ENCODE peak calls at places on chromosomes 3 and 15, in six cellular contexts. One of them, this sample, is unnamed.

GRCh38 chr3:36606871-36607765 is 157.2 kb downstream of the DCLK3 start:
- DNase-seq in bronchial epithelial cell: no peak
- DNase-seq in SW480: no peak
- DNase-seq in brain microvascular endothelial cell: no peak
- DNase-seq in astrocyte: peak; percentile 97
- DNase-seq in H4: no peak
- DNase-seq in this sample: no peak

GRCh38 chr15:48373855-48374421 is 42.7 kb downstream of the DUT start:
- DNase-seq in bronchial epithelial cell: peak; percentile 76
- DNase-seq in SW480: no peak
- DNase-seq in brain microvascular endothelial cell: peak; percentile 89
- DNase-seq in astrocyte: peak; percentile 97
- DNase-seq in H4: peak; percentile 71
- DNase-seq in this sample: no peak

GRCh38 chr3:101865751-101866509 is 16.6 kb downstream of the NFKBIZ start:
- DNase-seq in bronchial epithelial cell: peak; percentile 48
- DNase-seq in SW480: no peak
- DNase-seq in brain microvascular endothelial cell: no peak
- DNase-seq in astrocyte: no peak
- DNase-seq in H4: no peak
- DNase-seq in this sample: no peak

GRCh38 chr3:59737209-59737608 is 687.4 kb upstream of the CFAP20DC start:
- DNase-seq in bronchial epithelial cell: peak; percentile 7
- DNase-seq in SW480: no peak
- DNase-seq in brain microvascular endothelial cell: no peak
- DNase-seq in astrocyte: no peak
- DNase-seq in H4: no peak
- DNase-seq in this sample: no peak

GRCh38 chr15:37585966-37586656 is 348.3 kb upstream of the TMCO5A start:
- DNase-seq in bronchial epithelial cell: peak; percentile 26
- DNase-seq in SW480: no peak
- DNase-seq in brain microvascular endothelial cell: peak; percentile 7
- DNase-seq in astrocyte: peak; percentile 92
- DNase-seq in H4: peak; percentile 90
- DNase-seq in this sample: no peak

GRCh38 chr15:99454941-99455795 is 110.6 kb upstream of the MEF2A start:
- DNase-seq in bronchial epithelial cell: peak; percentile 94
- DNase-seq in SW480: peak; percentile 77
- DNase-seq in brain microvascular endothelial cell: peak; percentile 96
- DNase-seq in astrocyte: peak; percentile 97
- DNase-seq in H4: peak; percentile 80
- DNase-seq in this sample: peak; percentile 75

GRCh38 chr3:36701903-36702374 is 62.4 kb downstream of the DCLK3 start:
- DNase-seq in bronchial epithelial cell: peak; percentile 96
- DNase-seq in SW480: no peak
- DNase-seq in brain microvascular endothelial cell: peak; percentile 92
- DNase-seq in astrocyte: peak; percentile 90
- DNase-seq in H4: no peak
- DNase-seq in this sample: no peak

GRCh38 chr3:190041333-190042041 is 79.2 kb downstream of the P3H2 start:
- DNase-seq in bronchial epithelial cell: no peak
- DNase-seq in SW480: no peak
- DNase-seq in brain microvascular endothelial cell: no peak
- DNase-seq in astrocyte: no peak
- DNase-seq in H4: no peak
- DNase-seq in this sample: no peak

GRCh38 chr15:43465105-43465504 is 27.9 kb downstream of the TP53BP1 start:
- DNase-seq in bronchial epithelial cell: peak; percentile 79
- DNase-seq in SW480: no peak
- DNase-seq in brain microvascular endothelial cell: peak; percentile 52
- DNase-seq in astrocyte: peak; percentile 83
- DNase-seq in H4: peak; percentile 26
- DNase-seq in this sample: no peak

GRCh38 chr15:75925440-75925839 is 21.8 kb downstream of the FBXO22 start:
- DNase-seq in bronchial epithelial cell: no peak
- DNase-seq in SW480: no peak
- DNase-seq in brain microvascular endothelial cell: no peak
- DNase-seq in astrocyte: no peak
- DNase-seq in H4: no peak
- DNase-seq in this sample: no peak

GRCh38 chr3:8603115-8603710 is 41.4 kb downstream of the SSUH2 start:
- DNase-seq in bronchial epithelial cell: no peak
- DNase-seq in SW480: no peak
- DNase-seq in brain microvascular endothelial cell: no peak
- DNase-seq in astrocyte: no peak
- DNase-seq in H4: no peak
- DNase-seq in this sample: no peak

GRCh38 chr3:179882322-179882721 is 154.4 kb downstream of the PEX5L start:
- DNase-seq in bronchial epithelial cell: no peak
- DNase-seq in SW480: no peak
- DNase-seq in brain microvascular endothelial cell: no peak
- DNase-seq in astrocyte: peak; percentile 8
- DNase-seq in H4: no peak
- DNase-seq in this sample: no peak

GRCh38 chr3:127273196-127273595 is 14.7 kb downstream of the PRR20G start:
- DNase-seq in bronchial epithelial cell: peak; percentile 81
- DNase-seq in SW480: no peak
- DNase-seq in brain microvascular endothelial cell: no peak
- DNase-seq in astrocyte: no peak
- DNase-seq in H4: no peak
- DNase-seq in this sample: no peak

GRCh38 chr3:133491481-133492059 is 81.9 kb upstream of the CDV3 start:
- DNase-seq in bronchial epithelial cell: no peak
- DNase-seq in SW480: no peak
- DNase-seq in brain microvascular endothelial cell: no peak
- DNase-seq in astrocyte: no peak
- DNase-seq in H4: no peak
- DNase-seq in this sample: no peak

GRCh38 chr15:58258501-58259274 is 120.5 kb downstream of the AQP9 start:
- DNase-seq in bronchial epithelial cell: peak; percentile 98
- DNase-seq in SW480: no peak
- DNase-seq in brain microvascular endothelial cell: no peak
- DNase-seq in astrocyte: no peak
- DNase-seq in H4: no peak
- DNase-seq in this sample: no peak

GRCh38 chr3:41163399-41163798 is 35.9 kb upstream of the CTNNB1 start:
- DNase-seq in bronchial epithelial cell: no peak
- DNase-seq in SW480: no peak
- DNase-seq in brain microvascular endothelial cell: no peak
- DNase-seq in astrocyte: no peak
- DNase-seq in H4: no peak
- DNase-seq in this sample: no peak

This sample was measured in occipital lobe.